ENCODE peak calls at places on chromosomes 7 and 10, in four cellular contexts. One of them, this sample, is unnamed.

GRCh38 chr7:157519798-157520244 is 183.0 kb downstream of the DNAJB6 start:
- DNase-seq in AG04450: no peak
- DNase-seq in body of pancreas: no peak
- DNase-seq in heart right ventricle: no peak
- DNase-seq in this sample: peak; percentile 46

GRCh38 chr10:22712246-22712958 is 2.0 kb downstream of the PIP4K2A start:
- DNase-seq in AG04450: no peak
- DNase-seq in body of pancreas: no peak
- DNase-seq in heart right ventricle: no peak
- DNase-seq in this sample: no peak

GRCh38 chr10:24824124-24824523 is 100.4 kb upstream of the ARHGAP21 start:
- DNase-seq in body of pancreas: no peak
- DNase-seq in heart right ventricle: no peak
- DNase-seq in AG04450: no peak
- DNase-seq in this sample: no peak

GRCh38 chr10:69224862-69225657 is 4.9 kb downstream of the HKDC1 start:
- DNase-seq in heart right ventricle: no peak
- DNase-seq in AG04450: no peak
- DNase-seq in body of pancreas: no peak
- DNase-seq in this sample: no peak

GRCh38 chr7:72077776-72078175 is 334.4 kb downstream of the CALN1 start:
- DNase-seq in heart right ventricle: no peak
- DNase-seq in body of pancreas: no peak
- DNase-seq in AG04450: no peak
- DNase-seq in this sample: no peak

GRCh38 chr10:69497611-69498390 is 46.5 kb downstream of the TSPAN15 start:
- DNase-seq in AG04450: no peak
- DNase-seq in body of pancreas: no peak
- DNase-seq in heart right ventricle: no peak
- DNase-seq in this sample: no peak

GRCh38 chr10:93471110-93471651 is 11.0 kb downstream of the MYOF start:
- DNase-seq in heart right ventricle: no peak
- DNase-seq in AG04450: peak; percentile 88
- DNase-seq in body of pancreas: no peak
- DNase-seq in this sample: no peak

GRCh38 chr10:52664629-52665028 is 108.0 kb downstream of the MBL2 start:
- DNase-seq in AG04450: no peak
- DNase-seq in heart right ventricle: no peak
- DNase-seq in body of pancreas: no peak
- DNase-seq in this sample: no peak

GRCh38 chr7:82183633-82184032 is 259.9 kb downstream of the CACNA2D1 start:
- DNase-seq in heart right ventricle: no peak
- DNase-seq in body of pancreas: no peak
- DNase-seq in AG04450: no peak
- DNase-seq in this sample: no peak

GRCh38 chr7:101916041-101916800 is 98.8 kb downstream of the CUX1 start:
- DNase-seq in heart right ventricle: no peak
- DNase-seq in AG04450: no peak
- DNase-seq in body of pancreas: no peak
- DNase-seq in this sample: no peak

GRCh38 chr10:59675812-59676211 is 33.8 kb downstream of the SLC16A9 start:
- DNase-seq in AG04450: no peak
- DNase-seq in heart right ventricle: no peak
- DNase-seq in body of pancreas: peak; percentile 17
- DNase-seq in this sample: no peak
- TF ChIP-seq CTCF in AG04450: no peak
- TF ChIP-seq CTCF in heart right ventricle: no peak
- TF ChIP-seq CTCF in body of pancreas: no peak
- TF ChIP-seq CTCF in this sample: no peak

GRCh38 chr7:54933610-54934009 is 85.2 kb upstream of the EGFR start:
- DNase-seq in heart right ventricle: no peak
- DNase-seq in AG04450: no peak
- DNase-seq in body of pancreas: no peak
- DNase-seq in this sample: no peak
- H3K4me3 ChIP-seq in heart right ventricle: peak overlapping the region; percentile 50
- H3K4me3 ChIP-seq in AG04450: peak overlapping the region; percentile 53
- H3K4me3 ChIP-seq in body of pancreas: no peak overlapping the region
- H3K4me3 ChIP-seq in this sample: peak overlapping the region; percentile 49

DNA sequence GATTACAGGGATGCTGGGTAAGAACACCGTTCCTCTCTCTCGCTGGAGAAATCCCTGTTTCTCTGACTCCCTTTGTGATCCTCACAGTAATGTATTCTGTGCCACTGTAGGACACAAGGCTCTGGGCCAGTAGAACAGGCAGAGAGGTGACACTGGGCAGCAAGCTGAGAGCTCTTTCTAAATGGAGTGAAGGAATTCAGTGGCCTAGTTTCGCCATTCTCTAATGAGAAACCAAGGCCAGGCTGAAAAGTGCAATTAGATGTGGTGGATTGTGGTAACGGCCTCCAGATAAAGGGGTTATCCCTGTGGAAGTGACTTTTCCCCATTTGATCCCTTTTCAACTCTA is 12.8 kb downstream of the KCTD7 start:
- DNase-seq in AG04450: no peak
- DNase-seq in body of pancreas: no peak
- DNase-seq in heart right ventricle: no peak
- DNase-seq in this sample: no peak
- H3K9me3 ChIP-seq in AG04450: no peaks in the 10 kb centered on the region
- H3K9me3 ChIP-seq in body of pancreas: no peaks in the 10 kb centered on the region
- H3K9me3 ChIP-seq in heart right ventricle: no peaks in the 10 kb centered on the region
- H3K9me3 ChIP-seq in this sample: no peaks in the 10 kb centered on the region

GRCh38 chr7:4996696-4997222 is 37.8 kb upstream of the MMD2 start:
- DNase-seq in body of pancreas: no peak
- DNase-seq in heart right ventricle: no peak
- DNase-seq in AG04450: no peak
- DNase-seq in this sample: no peak
- TF ChIP-seq CTCF in body of pancreas: no peak
- TF ChIP-seq CTCF in heart right ventricle: no peak
- TF ChIP-seq CTCF in AG04450: no peak
- TF ChIP-seq CTCF in this sample: no peak

DNA sequence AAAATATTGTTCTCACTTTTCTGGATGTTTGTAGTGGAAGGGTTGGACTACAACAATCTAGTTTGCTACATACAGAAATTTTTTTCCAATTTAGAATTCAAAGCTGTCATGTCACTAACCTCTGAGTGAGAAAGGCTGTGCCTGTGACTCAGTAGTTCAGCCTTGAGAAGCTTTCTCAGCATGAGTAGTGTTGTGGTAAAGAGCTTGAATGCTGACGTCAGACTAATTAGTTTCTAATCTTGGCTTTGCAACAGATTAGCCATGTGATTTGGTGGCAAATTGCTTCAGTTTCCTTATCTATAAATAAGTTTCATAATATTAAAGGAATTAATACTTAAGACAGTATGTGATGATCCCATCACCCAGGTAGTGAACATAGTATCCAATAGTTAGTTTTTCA is 83.8 kb downstream of the ABCA13 start:
- DNase-seq in AG04450: no peak
- DNase-seq in heart right ventricle: no peak
- DNase-seq in body of pancreas: no peak
- DNase-seq in this sample: no peak
- H3K4me3 ChIP-seq in AG04450: no peak overlapping the region
- H3K4me3 ChIP-seq in heart right ventricle: no peak overlapping the region
- H3K4me3 ChIP-seq in body of pancreas: no peak overlapping the region
- H3K4me3 ChIP-seq in this sample: no peak overlapping the region

GRCh38 chr10:108791794-108792474 is 1131.4 kb downstream of the XPNPEP1 start:
- DNase-seq in AG04450: no peak
- DNase-seq in heart right ventricle: no peak
- DNase-seq in body of pancreas: no peak
- DNase-seq in this sample: no peak

GRCh38 chr10:108789911-108790310 is 1133.4 kb downstream of the XPNPEP1 start:
- DNase-seq in body of pancreas: no peak
- DNase-seq in heart right ventricle: no peak
- DNase-seq in AG04450: no peak
- DNase-seq in this sample: no peak

GRCh38 chr10:108791030-108791429 is 1132.3 kb downstream of the XPNPEP1 start:
- DNase-seq in heart right ventricle: no peak
- DNase-seq in AG04450: no peak
- DNase-seq in body of pancreas: no peak
- DNase-seq in this sample: no peak

GRCh38 chr10:108787932-108788331 is 1135.4 kb downstream of the XPNPEP1 start:
- DNase-seq in body of pancreas: no peak
- DNase-seq in heart right ventricle: no peak
- DNase-seq in AG04450: no peak
- DNase-seq in this sample: no peak

GRCh38 chr10:108788891-108789290 is 1134.4 kb downstream of the XPNPEP1 start:
- DNase-seq in body of pancreas: no peak
- DNase-seq in heart right ventricle: no peak
- DNase-seq in AG04450: no peak
- DNase-seq in this sample: no peak
- H3K9me3 ChIP-seq in body of pancreas: no peaks in the 10 kb centered on the region
- H3K9me3 ChIP-seq in heart right ventricle: peaks cover 12% of the 10 kb centered on the region
- H3K9me3 ChIP-seq in AG04450: peaks cover 12% of the 10 kb centered on the region
- H3K9me3 ChIP-seq in this sample: no peaks in the 10 kb centered on the region

DNA sequence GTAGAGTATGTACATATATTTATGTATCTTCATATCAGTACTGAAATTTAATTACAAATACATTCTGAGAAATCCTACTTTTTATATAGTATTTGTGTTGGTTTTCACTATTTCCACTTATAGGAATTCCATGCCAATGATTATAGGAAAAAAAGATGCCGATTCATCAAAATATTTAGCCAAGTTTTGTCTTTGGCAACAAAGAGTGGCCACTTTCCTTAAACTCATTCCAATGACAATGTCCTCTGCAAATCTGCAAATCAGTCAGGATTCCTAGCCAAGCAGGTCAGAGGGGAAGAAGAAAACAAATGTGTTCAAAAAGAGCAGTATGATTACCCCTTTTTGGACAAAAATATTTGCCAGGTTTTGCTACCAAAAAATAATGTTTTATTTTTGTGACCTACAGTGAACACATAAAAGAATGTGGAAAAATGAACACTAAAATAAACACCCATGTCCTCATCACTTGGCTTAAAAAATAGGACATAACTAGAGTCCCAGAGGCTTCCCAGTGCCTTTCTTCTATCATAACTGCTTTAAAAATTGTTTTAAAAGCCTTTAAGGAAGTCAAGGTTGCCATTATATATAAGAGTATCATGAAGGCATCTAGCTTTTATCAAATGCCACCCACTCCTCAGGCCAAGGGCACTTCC is 126.0 kb downstream of the ADAM12 start:
- DNase-seq in AG04450: no peak
- DNase-seq in body of pancreas: no peak
- DNase-seq in heart right ventricle: no peak
- DNase-seq in this sample: no peak
- TF ChIP-seq CTCF in AG04450: no peak
- TF ChIP-seq CTCF in body of pancreas: no peak
- TF ChIP-seq CTCF in heart right ventricle: no peak
- TF ChIP-seq CTCF in this sample: no peak

GRCh38 chr10:74011016-74011415 is 13.1 kb downstream of the VCL start:
- DNase-seq in AG04450: no peak
- DNase-seq in heart right ventricle: no peak
- DNase-seq in body of pancreas: no peak
- DNase-seq in this sample: no peak
- H3K4me3 ChIP-seq in AG04450: no peak overlapping the region
- H3K4me3 ChIP-seq in heart right ventricle: no peak overlapping the region
- H3K4me3 ChIP-seq in body of pancreas: no peak overlapping the region
- H3K4me3 ChIP-seq in this sample: no peak overlapping the region

DNA sequence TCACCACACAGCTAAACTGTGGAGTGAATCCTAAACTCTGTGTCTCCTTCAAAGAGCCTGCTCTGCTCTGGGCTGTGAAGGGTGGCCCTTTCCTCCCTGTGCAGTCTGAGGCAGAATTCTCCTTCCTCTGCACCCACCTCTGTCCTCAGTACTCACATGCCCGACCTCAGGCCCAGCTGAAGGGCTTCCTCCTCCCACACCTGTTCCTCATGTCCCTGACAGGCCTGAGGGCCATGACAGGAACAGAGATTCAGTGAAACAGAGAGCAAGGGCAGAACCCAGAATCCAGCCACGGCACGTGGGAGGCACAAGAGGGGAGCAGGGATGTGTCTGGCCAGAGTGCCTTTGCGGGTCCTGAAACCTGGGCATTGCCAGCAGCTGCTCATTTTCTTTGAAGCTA is 13.9 kb downstream of the CREB3L2 start:
- DNase-seq in body of pancreas: no peak
- DNase-seq in AG04450: no peak
- DNase-seq in heart right ventricle: no peak
- DNase-seq in this sample: no peak
- H3K9me3 ChIP-seq in body of pancreas: no peaks in the 10 kb centered on the region
- H3K9me3 ChIP-seq in AG04450: no peaks in the 10 kb centered on the region
- H3K9me3 ChIP-seq in heart right ventricle: no peaks in the 10 kb centered on the region
- H3K9me3 ChIP-seq in this sample: no peaks in the 10 kb centered on the region

GRCh38 chr7:7667187-7667586 is 26.6 kb downstream of the UMAD1 start:
- DNase-seq in body of pancreas: peak; percentile 68
- DNase-seq in AG04450: no peak
- DNase-seq in heart right ventricle: no peak
- DNase-seq in this sample: no peak

GRCh38 chr7:7665031-7665430 is 24.5 kb downstream of the UMAD1 start:
- DNase-seq in heart right ventricle: no peak
- DNase-seq in body of pancreas: no peak
- DNase-seq in AG04450: no peak
- DNase-seq in this sample: no peak

GRCh38 chr7:7664344-7664743 is 23.8 kb downstream of the UMAD1 start:
- DNase-seq in AG04450: no peak
- DNase-seq in body of pancreas: no peak
- DNase-seq in heart right ventricle: no peak
- DNase-seq in this sample: no peak

DNA sequence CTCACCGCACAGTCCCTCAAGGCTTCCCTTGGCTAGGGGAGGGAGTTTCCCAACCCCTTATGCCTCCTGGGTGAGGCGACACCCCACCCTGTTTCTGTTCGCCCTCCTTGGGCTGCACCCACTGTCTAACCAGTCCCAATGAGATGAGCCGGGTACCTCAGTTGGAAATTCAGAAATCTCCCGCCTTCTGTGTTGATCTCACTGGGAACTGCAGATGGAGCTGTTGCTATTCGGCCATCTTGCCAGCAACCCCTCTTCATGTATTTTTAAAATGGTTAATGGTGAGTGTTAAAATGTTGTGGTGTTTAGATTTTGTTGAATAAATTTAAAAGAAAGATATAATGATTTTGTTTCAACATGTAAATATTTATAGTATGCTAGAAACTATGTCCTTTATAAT is 22.0 kb downstream of the UMAD1 start:
- DNase-seq in heart right ventricle: no peak
- DNase-seq in AG04450: no peak
- DNase-seq in body of pancreas: no peak
- DNase-seq in this sample: no peak
- TF ChIP-seq CTCF in heart right ventricle: no peak
- TF ChIP-seq CTCF in AG04450: peak; percentile 55
- TF ChIP-seq CTCF in body of pancreas: no peak
- TF ChIP-seq CTCF in this sample: no peak

This sample was measured in upper lobe of left lung.